ENCODE peak calls at places on chromosomes 11 and 22, in eight cellular contexts. Q is H1, B is mesenchymal stem cell, N is neuronal stem cell, F is mammary epithelial cell, D is mesendoderm, C is astrocyte, V is neural progenitor cell. T is an unnamed sample.

GRCh38 chr11:316031-316701 is 2.3 kb downstream of the IFITM1 start:
- DNase-seq in C (no peak), N (no peak), B (peak), D (no peak), Q (peak), V (peak), F (no peak), T (no peak)

GRCh38 chr11:24267015-24267414 is 229.8 kb upstream of the LUZP2 start:
- DNase-seq in V (peak), C (no peak), F (no peak), B (no peak), Q (no peak), N (peak), D (peak), T (no peak)

GRCh38 chr11:46275964-46276641 is 1.4 kb upstream of the CREB3L1 start:
- DNase-seq in V (no peak), C (no peak), D (no peak), F (no peak), Q (no peak), B (no peak), N (no peak), T (peak)

GRCh38 chr11:120139316-120140069 is 1.6 kb upstream of the TRIM29 start:
- DNase-seq in Q (peak), N (no peak), F (no peak), C (no peak), V (no peak), B (no peak), D (no peak), T (no peak)

GRCh38 chr11:87280143-87280542 is 242.4 kb downstream of the TMEM135 start:
- DNase-seq in B (no peak), F (no peak), Q (no peak), C (no peak), N (no peak), D (no peak), V (no peak), T (no peak)

GRCh38 chr11:113730887-113731726 is 25.0 kb upstream of the TMPRSS5 start:
- DNase-seq in B (peak), V (peak), N (peak), D (peak), C (peak), F (peak), Q (peak), T (peak)

GRCh38 chr22:48651981-48652538 is 1175.6 kb downstream of the BRD1 start:
- DNase-seq in N (no peak), C (peak), V (no peak), D (no peak), F (no peak), B (no peak), Q (no peak), T (no peak)

GRCh38 chr11:74371269-74372039 is 26.8 kb downstream of the PGM2L1 start:
- DNase-seq in D (no peak), B (peak), V (no peak), C (peak), F (peak), N (no peak), Q (no peak), T (no peak)

GRCh38 chr11:69460540-69461257 is 20.8 kb upstream of the LINC01488 start:
- DNase-seq in B (peak), F (peak), C (peak), Q (no peak), V (no peak), D (no peak), N (no peak), T (no peak)

GRCh38 chr11:71977743-71978418 is 20.8 kb upstream of the IL18BP start:
- DNase-seq in N (peak), B (peak), F (peak), D (peak), C (peak), Q (peak), V (peak), T (peak)

GRCh38 chr11:119673389-119674336 is 55.3 kb downstream of the NECTIN1 start:
- DNase-seq in C (no peak), V (no peak), D (no peak), N (no peak), F (no peak), Q (no peak), B (no peak), T (peak)

GRCh38 chr11:36041988-36042606 is 98.2 kb downstream of the LDLRAD3 start:
- DNase-seq in N (no peak), V (no peak), Q (no peak), F (no peak), B (no peak), D (no peak), C (no peak), T (no peak)

GRCh38 chr22:31106001-31106571 is 1.3 kb downstream of the SELENOM start:
- DNase-seq in D (peak), N (no peak), B (peak), V (no peak), F (no peak), Q (no peak), C (no peak), T (no peak)

GRCh38 chr11:68269414-68270081 is 2.2 kb downstream of the C11orf24 start:
- DNase-seq in V (no peak), Q (no peak), D (peak), C (peak), N (no peak), F (peak), B (peak), T (peak)

GRCh38 chr11:390175-390574 is 3.8 kb upstream of the PKP3 start:
- DNase-seq in D (peak), N (no peak), V (peak), Q (no peak), B (no peak), F (no peak), C (no peak), T (no peak)

GRCh38 chr11:110463153-110463552 is 33.4 kb downstream of the FDX1 start:
- DNase-seq in C (peak), N (peak), D (peak), V (peak), F (no peak), Q (peak), B (peak), T (peak)

GRCh38 chr11:27553186-27553585 is 46.6 kb upstream of the LIN7C start:
- DNase-seq in V (no peak), F (peak), C (peak), D (no peak), N (no peak), Q (no peak), B (no peak), T (no peak)

DNA sequence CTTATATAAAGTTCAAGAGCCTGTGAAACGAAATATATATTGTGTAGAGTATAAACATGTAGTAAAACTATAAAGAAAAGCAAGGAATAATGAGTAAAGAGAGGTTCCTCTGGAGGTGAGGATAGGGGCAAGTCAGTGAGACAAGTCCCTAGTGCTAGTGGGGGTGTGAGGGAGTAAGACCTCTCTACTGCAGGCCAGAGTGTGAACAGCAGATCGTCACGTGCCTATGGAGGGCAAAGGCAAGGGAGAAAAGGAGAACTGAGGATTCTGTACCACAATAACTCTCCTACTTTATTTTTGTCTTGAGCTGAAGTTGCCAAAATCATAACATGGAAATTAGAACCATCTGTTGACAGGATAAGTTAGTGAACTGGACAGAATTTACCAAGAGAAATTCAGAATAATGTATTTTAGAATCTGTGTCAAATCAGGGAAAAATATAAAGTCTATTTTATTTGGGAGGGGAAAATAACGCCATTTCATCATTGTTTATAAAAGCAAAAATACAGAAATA is 77.6 kb downstream of the ENTHD1 start:
- DNase-seq in D (no peak), B (no peak), C (no peak), Q (no peak), F (no peak), V (no peak), N (no peak), T (no peak)
- H3K4me3 ChIP-seq in D (no peak), B (no peak), C (no peak), Q (no peak), F (no peak), V (no peak), N (no peak), T (no peak)

GRCh38 chr11:80616070-80616800 is 1175.4 kb upstream of the TENM4 start:
- DNase-seq in B (no peak), N (no peak), V (no peak), Q (no peak), C (no peak), F (no peak), D (no peak), T (no peak)

GRCh38 chr11:80613630-80614029 is 1172.8 kb upstream of the TENM4 start:
- DNase-seq in Q (no peak), C (no peak), N (no peak), V (peak), F (no peak), D (no peak), B (no peak), T (peak)

GRCh38 chr11:80620867-80621266 is 1180.0 kb upstream of the TENM4 start:
- DNase-seq in N (no peak), C (no peak), V (no peak), F (no peak), D (no peak), B (no peak), Q (no peak), T (no peak)

GRCh38 chr11:80621871-80622270 is 1181.0 kb upstream of the TENM4 start:
- DNase-seq in C (no peak), D (no peak), V (no peak), F (no peak), Q (no peak), B (no peak), N (no peak), T (peak)

DNA sequence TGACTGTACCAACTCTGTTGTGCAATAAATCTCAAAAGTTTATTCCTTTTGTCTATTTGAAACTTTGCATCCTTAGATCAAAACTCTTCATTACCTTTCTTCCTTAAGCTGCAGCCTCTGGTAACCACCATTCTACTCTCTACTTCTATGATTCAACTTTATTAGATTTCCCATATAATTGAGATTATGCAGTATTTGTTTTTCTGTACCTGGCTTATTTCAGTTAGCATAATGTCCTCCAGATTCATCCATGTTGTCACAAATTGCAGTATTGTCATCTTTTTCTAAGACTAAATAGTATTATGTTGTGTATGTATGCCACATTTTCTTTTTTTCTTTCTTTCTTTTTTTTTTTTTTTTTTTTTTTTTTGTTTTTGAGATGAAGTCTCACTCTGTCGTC is 1176.3 kb upstream of the TENM4 start:
- DNase-seq in B (no peak), N (no peak), C (no peak), Q (no peak), V (no peak), D (no peak), F (no peak), T (no peak)
- H3K4me2 ChIP-seq in B (no peak), N (no peak), C (no peak), Q (no peak), V (no peak), D (no peak), F (no peak), T (no peak)

GRCh38 chr22:38735465-38736256 is 20.1 kb downstream of the SUN2 start:
- DNase-seq in C (no peak), B (no peak), N (no peak), D (no peak), V (no peak), F (no peak), Q (no peak), T (no peak)

GRCh38 chr22:38733329-38734202 is 22.2 kb downstream of the SUN2 start:
- DNase-seq in N (no peak), F (no peak), D (no peak), C (no peak), Q (peak), V (peak), B (peak), T (peak)

GRCh38 chr22:38735126-38735464 is 20.7 kb downstream of the SUN2 start:
- DNase-seq in C (no peak), D (no peak), F (no peak), V (no peak), Q (no peak), N (no peak), B (no peak), T (no peak)

GRCh38 chr22:38736257-38736570 is 19.6 kb downstream of the SUN2 start:
- DNase-seq in V (no peak), Q (no peak), F (no peak), D (no peak), N (no peak), C (no peak), B (no peak), T (no peak)

DNA sequence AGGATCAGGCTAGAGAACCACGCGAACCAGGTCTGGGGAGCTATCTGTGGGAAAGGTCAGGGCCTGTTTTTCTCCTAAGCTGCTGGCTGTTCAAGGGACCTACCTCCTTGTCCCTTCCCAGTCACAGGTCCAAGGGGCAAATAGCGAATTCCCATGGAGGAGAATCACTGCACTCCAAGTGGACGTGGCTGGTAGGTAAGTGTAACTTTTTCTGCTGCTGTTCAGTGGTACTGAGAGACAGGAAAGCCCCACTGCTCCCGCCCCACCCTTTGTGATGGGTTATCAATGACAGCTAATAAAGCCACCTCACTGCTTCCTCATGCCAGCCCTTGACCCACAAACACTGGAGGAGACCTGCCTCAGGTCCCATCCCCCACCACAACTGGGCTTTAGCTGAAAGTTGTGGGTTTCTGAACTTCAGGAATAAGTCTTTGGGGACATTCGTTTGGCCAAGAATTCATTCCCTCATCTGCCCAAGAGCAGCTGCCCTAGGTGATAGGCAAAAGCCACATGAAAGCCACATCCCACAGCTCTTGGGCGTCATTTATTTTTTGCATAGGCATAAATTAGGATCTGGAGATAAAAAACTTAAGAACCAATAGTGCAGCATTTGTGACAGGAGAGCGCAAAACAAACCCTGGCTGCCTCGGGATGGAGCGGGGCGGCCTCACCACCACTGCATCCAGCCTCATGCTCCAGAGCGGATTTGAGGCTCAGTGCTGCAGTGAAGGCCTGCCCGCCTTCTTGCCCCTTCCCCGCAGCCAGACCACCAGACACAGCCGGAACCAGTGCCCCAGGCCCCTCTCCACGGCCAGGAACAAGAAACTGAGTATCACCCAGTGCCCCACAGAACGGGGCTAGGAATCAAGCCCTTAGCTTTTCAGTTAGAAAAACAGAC is 21.3 kb downstream of the SUN2 start:
- DNase-seq in B (no peak), D (no peak), F (no peak), V (no peak), C (no peak), N (no peak), Q (no peak), T (peak)
- H3K4me3 ChIP-seq in B (no peak), D (no peak), F (no peak), V (no peak), C (no peak), N (no peak), Q (no peak), T (no peak)

GRCh38 chr11:122488892-122489291 is 166.6 kb upstream of the UBASH3B start:
- DNase-seq in B (no peak), Q (no peak), N (no peak), D (no peak), C (no peak), F (no peak), V (no peak), T (no peak)
- H3K4me2 ChIP-seq in B (no peak), Q (no peak), N (no peak), D (no peak), C (no peak), F (no peak), V (no peak), T (no peak)

GRCh38 chr11:76233936-76234703 is 27.8 kb upstream of the WNT11 start:
- DNase-seq in F (peak), C (peak), V (peak), D (no peak), N (no peak), Q (no peak), B (peak), T (peak)
- H3K4me3 ChIP-seq in F (peak), C (peak), V (peak), D (peak), N (peak), Q (peak), B (peak), T (peak)

GRCh38 chr11:40716344-40717178 is 742.9 kb downstream of the LRRC4C start:
- DNase-seq in C (no peak), V (peak), F (no peak), N (no peak), Q (no peak), D (no peak), B (no peak), T (no peak)

GRCh38 chr11:40722179-40722795 is 737.2 kb downstream of the LRRC4C start:
- DNase-seq in C (peak), D (peak), B (peak), Q (peak), F (peak), N (peak), V (peak), T (peak)
- H3K4me2 ChIP-seq in C (no peak), D (no peak), B (no peak), Q (no peak), F (no peak), N (no peak), V (no peak), T (no peak)

GRCh38 chr22:38569972-38570840 is at the start of gene DMC1:
- DNase-seq in Q (peak), C (peak), D (peak), B (peak), F (peak), N (peak), V (peak), T (peak)

GRCh38 chr22:38566726-38567504 is 3.1 kb downstream of the DMC1 start:
- DNase-seq in B (no peak), N (no peak), D (no peak), F (no peak), V (no peak), C (no peak), Q (peak), T (no peak)

GRCh38 chr22:38567531-38568245 is 2.3 kb downstream of the DMC1 start:
- DNase-seq in N (no peak), D (no peak), B (no peak), F (no peak), C (no peak), V (no peak), Q (peak), T (no peak)

GRCh38 chr22:38570841-38571364 is 920 bp upstream of the DMC1 start:
- DNase-seq in D (no peak), Q (no peak), V (peak), B (peak), N (peak), F (peak), C (no peak), T (peak)

DNA sequence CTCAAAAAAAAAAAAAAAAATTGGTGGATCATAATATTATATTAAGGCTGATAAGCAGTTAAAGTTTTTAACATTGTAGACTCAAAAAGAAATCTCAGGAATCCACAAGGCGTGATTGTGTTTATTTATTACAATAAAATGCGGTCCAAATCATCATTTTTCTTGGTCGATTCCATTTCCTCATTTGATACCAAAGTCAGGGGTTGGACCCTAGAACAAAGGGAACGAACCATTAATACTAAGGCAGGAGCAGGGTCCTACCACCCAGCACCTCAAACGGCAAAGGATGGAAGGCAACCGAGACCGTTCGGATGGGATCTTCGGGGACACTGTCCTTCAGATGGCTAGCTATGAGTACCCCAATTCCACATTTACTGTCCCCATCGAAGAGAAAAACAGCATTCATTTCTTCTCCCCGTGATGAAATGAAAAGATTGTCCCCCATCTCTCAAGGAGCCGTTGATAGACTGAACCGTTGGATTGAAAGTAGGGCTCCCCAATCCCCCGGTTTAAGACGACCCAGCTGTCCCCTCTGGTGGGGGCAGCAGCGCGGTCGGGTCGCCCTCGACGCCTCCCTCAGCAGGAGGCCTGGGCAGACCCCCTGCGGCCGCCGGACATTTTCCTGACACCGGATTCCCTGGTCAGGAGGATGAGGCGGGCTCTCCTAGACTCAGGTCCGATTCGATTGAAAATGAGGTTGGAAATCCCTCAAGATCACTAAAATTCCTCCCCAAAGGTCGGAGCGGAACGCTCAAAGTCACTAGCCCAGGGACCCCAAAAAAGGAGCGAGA is 607 bp downstream of the DMC1 start:
- DNase-seq in N (no peak), D (no peak), Q (peak), V (no peak), F (no peak), C (no peak), B (peak), T (no peak)
- H3K4me3 ChIP-seq in N (peak), D (peak), Q (peak), V (peak), F (peak), C (peak), B (peak), T (peak)

DNA sequence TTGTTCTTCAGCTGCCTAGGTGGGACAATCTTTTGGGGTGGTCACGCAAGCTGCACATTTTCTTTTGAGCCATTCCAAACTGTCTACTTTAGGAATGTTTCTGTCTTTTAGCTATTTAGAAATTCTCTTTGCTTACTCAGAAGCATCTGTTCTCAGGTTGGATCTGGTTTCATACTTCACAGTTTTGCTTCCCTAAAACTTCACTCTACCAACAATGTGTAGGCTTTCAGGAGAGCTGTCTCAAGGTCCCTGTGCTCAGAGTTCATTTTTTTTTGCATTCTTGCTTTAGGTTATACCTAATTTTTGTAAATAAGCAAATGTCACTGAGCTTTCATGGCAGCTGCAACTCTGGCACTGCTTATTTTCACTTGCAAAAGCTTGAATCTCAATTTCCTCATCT is 36.7 kb downstream of the CCDC90B start:
- DNase-seq in B (no peak), Q (no peak), V (no peak), N (no peak), C (no peak), F (no peak), D (no peak), T (no peak)
- H3K4me2 ChIP-seq in B (no peak), Q (no peak), V (no peak), N (no peak), C (no peak), F (no peak), D (no peak), T (no peak)